ENCODE peak calls at places on chromosomes 13 and 19, in six cellular contexts. One of them, this sample, is unnamed.

GRCh38 chr19:15402411-15403150 is 16.2 kb downstream of the AKAP8L start:
- DNase-seq in HTR-8/SVneo: no peak
- DNase-seq in stimulated activated CD8-positive, alpha-beta memory T cell treated with anti-CD3 and anti-CD28 coated beads, Interleukin-15, amount 100 ng/mL, for 24 hours: no peak
- DNase-seq in brain microvascular endothelial cell: no peak
- DNase-seq in non-pigmented ciliary epithelial cell: no peak
- DNase-seq in left cardiac atrium: peak; percentile 52
- DNase-seq in this sample: no peak

GRCh38 chr13:36098080-36098479 is 33.1 kb downstream of the DCLK1 start:
- DNase-seq in HTR-8/SVneo: no peak
- DNase-seq in left cardiac atrium: no peak
- DNase-seq in stimulated activated CD8-positive, alpha-beta memory T cell treated with anti-CD3 and anti-CD28 coated beads, Interleukin-15, amount 100 ng/mL, for 24 hours: no peak
- DNase-seq in non-pigmented ciliary epithelial cell: no peak
- DNase-seq in brain microvascular endothelial cell: no peak
- DNase-seq in this sample: no peak

GRCh38 chr19:46764817-46765291 is 18.6 kb upstream of the STRN4 start:
- DNase-seq in brain microvascular endothelial cell: no peak
- DNase-seq in HTR-8/SVneo: no peak
- DNase-seq in stimulated activated CD8-positive, alpha-beta memory T cell treated with anti-CD3 and anti-CD28 coated beads, Interleukin-15, amount 100 ng/mL, for 24 hours: no peak
- DNase-seq in non-pigmented ciliary epithelial cell: no peak
- DNase-seq in left cardiac atrium: no peak
- DNase-seq in this sample: no peak

GRCh38 chr13:86892330-86892729 is 778.8 kb upstream of the SLITRK5 start:
- DNase-seq in HTR-8/SVneo: no peak
- DNase-seq in left cardiac atrium: no peak
- DNase-seq in stimulated activated CD8-positive, alpha-beta memory T cell treated with anti-CD3 and anti-CD28 coated beads, Interleukin-15, amount 100 ng/mL, for 24 hours: no peak
- DNase-seq in non-pigmented ciliary epithelial cell: peak; percentile 32
- DNase-seq in brain microvascular endothelial cell: no peak
- DNase-seq in this sample: peak; percentile 22

GRCh38 chr19:29098863-29099481 is 114.0 kb downstream of the UQCRFS1 start:
- DNase-seq in left cardiac atrium: peak; percentile 76
- DNase-seq in non-pigmented ciliary epithelial cell: no peak
- DNase-seq in HTR-8/SVneo: peak; percentile 22
- DNase-seq in brain microvascular endothelial cell: peak; percentile 7
- DNase-seq in stimulated activated CD8-positive, alpha-beta memory T cell treated with anti-CD3 and anti-CD28 coated beads, Interleukin-15, amount 100 ng/mL, for 24 hours: no peak
- DNase-seq in this sample: no peak

GRCh38 chr13:99812611-99813010 is 159.0 kb downstream of the ZIC5 start:
- DNase-seq in stimulated activated CD8-positive, alpha-beta memory T cell treated with anti-CD3 and anti-CD28 coated beads, Interleukin-15, amount 100 ng/mL, for 24 hours: no peak
- DNase-seq in left cardiac atrium: no peak
- DNase-seq in HTR-8/SVneo: peak; percentile 71
- DNase-seq in non-pigmented ciliary epithelial cell: peak; percentile 51
- DNase-seq in brain microvascular endothelial cell: peak; percentile 69
- DNase-seq in this sample: peak; percentile 56

GRCh38 chr13:30094015-30094533 is 213.3 kb downstream of the KATNAL1 start:
- DNase-seq in HTR-8/SVneo: no peak
- DNase-seq in stimulated activated CD8-positive, alpha-beta memory T cell treated with anti-CD3 and anti-CD28 coated beads, Interleukin-15, amount 100 ng/mL, for 24 hours: no peak
- DNase-seq in left cardiac atrium: no peak
- DNase-seq in brain microvascular endothelial cell: no peak
- DNase-seq in non-pigmented ciliary epithelial cell: no peak
- DNase-seq in this sample: no peak

GRCh38 chr13:34667356-34668218 is 274.5 kb upstream of the NBEA start:
- DNase-seq in non-pigmented ciliary epithelial cell: no peak
- DNase-seq in brain microvascular endothelial cell: no peak
- DNase-seq in HTR-8/SVneo: no peak
- DNase-seq in stimulated activated CD8-positive, alpha-beta memory T cell treated with anti-CD3 and anti-CD28 coated beads, Interleukin-15, amount 100 ng/mL, for 24 hours: no peak
- DNase-seq in left cardiac atrium: peak; percentile 24
- DNase-seq in this sample: no peak

GRCh38 chr19:1068111-1069001 is 1.4 kb downstream of the ARHGAP45 start:
- DNase-seq in non-pigmented ciliary epithelial cell: no peak
- DNase-seq in HTR-8/SVneo: no peak
- DNase-seq in brain microvascular endothelial cell: no peak
- DNase-seq in left cardiac atrium: peak; percentile 63
- DNase-seq in stimulated activated CD8-positive, alpha-beta memory T cell treated with anti-CD3 and anti-CD28 coated beads, Interleukin-15, amount 100 ng/mL, for 24 hours: no peak
- DNase-seq in this sample: no peak

GRCh38 chr19:14512420-14512961 is 5.7 kb downstream of the DNAJB1 start:
- DNase-seq in HTR-8/SVneo: no peak
- DNase-seq in stimulated activated CD8-positive, alpha-beta memory T cell treated with anti-CD3 and anti-CD28 coated beads, Interleukin-15, amount 100 ng/mL, for 24 hours: no peak
- DNase-seq in left cardiac atrium: no peak
- DNase-seq in non-pigmented ciliary epithelial cell: no peak
- DNase-seq in brain microvascular endothelial cell: no peak
- DNase-seq in this sample: no peak

This sample was measured in astrocyte.